ENCODE peak calls at places on chromosomes 13 and 19, in nine cellular contexts. J is right lobe of liver, Q is suprapubic skin, T is osteoblast, K is hepatocyte, Z is cardiac muscle cell, B is tibial artery, Y is heart right ventricle, L is fibroblast of lung. W is an unnamed sample.

GRCh38 chr19:289651-290538 is 1.3 kb downstream of the PLPP2 start:
- DNase-seq in J (no peak), Q (no peak), T (peak; percentile 88), K (peak; percentile 71), Z (no peak), B (no peak), Y (no peak), L (no peak), W (peak; percentile 36)

GRCh38 chr13:31090096-31090495 is 71.6 kb downstream of the HSPH1 start:
- DNase-seq in J (no peak), Q (no peak), T (peak; percentile 55), K (no peak), Z (no peak), B (no peak), Y (no peak), L (no peak), W (no peak)

GRCh38 chr13:80040219-80040976 is 300.5 kb downstream of the SPRY2 start:
- DNase-seq in J (no peak), Q (no peak), T (peak; percentile 72), K (peak; percentile 75), Z (no peak), B (no peak), Y (no peak), L (peak; percentile 96), W (no peak)

GRCh38 chr19:632228-633067 is 889 bp downstream of the POLRMT start:
- DNase-seq in J (peak; percentile 67), Q (no peak), T (peak; percentile 96), K (peak; percentile 75), Z (peak; percentile 60), B (no peak), Y (no peak), L (peak; percentile 44), W (no peak)

GRCh38 chr19:19319725-19320361 is 466 bp downstream of the SUGP1 start:
- DNase-seq in J (no peak), Q (no peak), T (peak; percentile 78), K (no peak), Z (no peak), B (no peak), Y (no peak), L (no peak), W (peak; percentile 63)

GRCh38 chr13:79741006-79741405 is 260.1 kb downstream of the NDFIP2 start:
- DNase-seq in J (no peak), Q (no peak), T (no peak), K (peak; percentile 41), Z (peak; percentile 78), B (no peak), Y (no peak), L (peak; percentile 63), W (no peak)

GRCh38 chr19:15185188-15185587 is 15.6 kb downstream of the NOTCH3 start:
- DNase-seq in J (no peak), Q (no peak), T (peak; percentile 26), K (no peak), Z (no peak), B (no peak), Y (no peak), L (no peak), W (no peak)

GRCh38 chr19:17946965-17947784 is 14.4 kb downstream of the CCDC124 start:
- DNase-seq in J (no peak), Q (no peak), T (peak; percentile 88), K (no peak), Z (no peak), B (no peak), Y (no peak), L (no peak), W (peak; percentile 27)

GRCh38 chr13:39767791-39768564 is 112.5 kb downstream of the COG6 start:
- DNase-seq in J (no peak), Q (no peak), T (no peak), K (no peak), Z (no peak), B (no peak), Y (no peak), L (no peak), W (no peak)

GRCh38 chr19:15149704-15150103 is 42.5 kb downstream of the SYDE1 start:
- DNase-seq in J (no peak), Q (no peak), T (no peak), K (no peak), Z (no peak), B (no peak), Y (no peak), L (no peak), W (no peak)

GRCh38 chr13:106063591-106064308 is 471.7 kb downstream of the EFNB2 start:
- DNase-seq in J (no peak), Q (no peak), T (peak; percentile 93), K (no peak), Z (no peak), B (no peak), Y (no peak), L (peak; percentile 55), W (no peak)

GRCh38 chr13:50712882-50713281 is 130.6 kb downstream of the DLEU7 start:
- DNase-seq in J (no peak), Q (no peak), T (no peak), K (no peak), Z (no peak), B (no peak), Y (no peak), L (no peak), W (no peak)

GRCh38 chr19:38362076-38362945 is 12.1 kb upstream of the PSMD8 start:
- DNase-seq in J (peak; percentile 70), Q (peak; percentile 92), T (peak; percentile 95), K (peak; percentile 84), Z (peak; percentile 88), B (peak; percentile 82), Y (peak; percentile 86), L (peak; percentile 30), W (peak; percentile 83)

GRCh38 chr19:54436561-54437229 is 12.3 kb upstream of the LENG8 start:
- DNase-seq in J (no peak), Q (no peak), T (peak; percentile 71), K (no peak), Z (no peak), B (no peak), Y (no peak), L (no peak), W (no peak)
- H3K27ac ChIP-seq in J (no peak overlapping the region), Q (no peak overlapping the region), T (no peak overlapping the region), K (no peak overlapping the region), Z (no peak overlapping the region), B (no peak overlapping the region), Y (no peak overlapping the region), L (no peak overlapping the region), W (no peak overlapping the region)

GRCh38 chr19:8573316-8573715 is 3.9 kb downstream of the MYO1F start:
- DNase-seq in J (no peak), Q (no peak), T (no peak), K (no peak), Z (no peak), B (no peak), Y (no peak), L (no peak), W (no peak)
- H3K4me1 ChIP-seq in J (no peaks in the 10 kb centered on the region), Q (peaks cover 24% of the 10 kb centered on the region), T (peaks cover 22% of the 10 kb centered on the region), K (no peaks in the 10 kb centered on the region), Z (no peaks in the 10 kb centered on the region), B (no peaks in the 10 kb centered on the region), Y (peaks cover 80% of the 10 kb centered on the region), L (peaks cover 8% of the 10 kb centered on the region), W (no peaks in the 10 kb centered on the region)

DNA sequence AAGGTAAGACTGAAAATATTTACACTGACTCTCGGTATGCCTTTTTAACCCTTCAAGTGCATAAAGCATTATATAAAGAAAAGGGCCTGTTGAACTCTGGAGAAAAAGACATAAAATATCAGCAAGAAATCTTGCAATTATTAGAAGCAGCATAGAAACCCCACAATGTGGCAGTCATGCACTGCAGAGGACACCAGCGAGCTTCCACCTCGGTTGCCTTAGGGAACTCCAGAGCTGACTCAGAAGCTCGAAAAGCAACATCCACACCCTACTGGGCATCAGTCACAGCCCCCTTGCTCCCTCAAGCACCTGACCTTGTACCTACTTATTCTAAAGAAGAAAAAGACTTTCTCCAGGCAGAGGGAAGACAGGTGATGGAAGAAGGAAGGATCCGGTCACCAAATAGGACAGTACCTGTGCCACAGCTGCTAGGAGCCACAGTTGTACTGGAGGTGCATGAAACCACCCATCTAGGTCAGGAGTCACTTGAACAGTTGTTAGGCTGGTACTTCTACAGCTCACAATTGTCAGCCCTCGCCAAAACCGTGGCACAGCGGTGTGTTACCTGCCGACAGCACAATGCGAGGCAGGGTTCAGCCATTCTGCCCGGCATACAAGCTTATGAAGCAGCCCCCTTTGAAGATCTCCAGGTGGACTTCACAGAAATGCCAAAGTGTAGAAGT is 2.9 kb downstream of the ZNF816 start:
- DNase-seq in J (no peak), Q (no peak), T (no peak), K (no peak), Z (no peak), B (peak; percentile 58), Y (no peak), L (no peak), W (no peak)
- H3K9me3 ChIP-seq in J (no peaks in the 10 kb centered on the region), Q (peaks cover 11% of the 10 kb centered on the region), T (no peaks in the 10 kb centered on the region), K (no peaks in the 10 kb centered on the region), Z (no peaks in the 10 kb centered on the region), B (peaks cover 37% of the 10 kb centered on the region), Y (no peaks in the 10 kb centered on the region), L (no peaks in the 10 kb centered on the region), W (peaks cover 33% of the 10 kb centered on the region)

DNA sequence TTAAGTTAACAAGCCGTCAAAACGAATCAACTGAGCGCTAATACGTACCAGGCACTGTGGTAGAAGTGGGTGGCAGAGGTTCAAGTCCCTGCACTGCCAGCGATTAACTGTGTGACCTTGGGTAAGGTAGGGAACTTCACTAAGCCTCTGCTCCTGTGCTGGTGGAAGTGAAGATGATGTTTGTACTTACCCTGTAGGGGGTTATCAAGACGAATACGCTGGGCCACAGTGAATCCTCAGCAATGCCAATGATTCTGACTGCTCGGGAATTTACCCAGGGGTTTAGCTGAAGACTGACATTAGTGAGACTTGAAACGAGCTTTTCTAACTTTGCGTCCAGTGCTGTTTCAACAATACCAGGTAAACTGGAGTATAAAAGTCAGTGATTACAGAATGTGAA is 305.3 kb downstream of the FGF9 start:
- DNase-seq in J (no peak), Q (no peak), T (no peak), K (no peak), Z (no peak), B (no peak), Y (no peak), L (no peak), W (no peak)
- H3K27ac ChIP-seq in J (no peak overlapping the region), Q (no peak overlapping the region), T (no peak overlapping the region), K (no peak overlapping the region), Z (no peak overlapping the region), B (no peak overlapping the region), Y (no peak overlapping the region), L (no peak overlapping the region), W (no peak overlapping the region)